ENCODE peak calls at places on chromosomes 13 and 19, in four cellular contexts. W is HFF-Myc, K is choroid plexus epithelial cell, E is keratinocyte. Z is an unnamed sample.

GRCh38 chr13:101150998-101151397 is 265.3 kb downstream of the NALCN start:
- DNase-seq in W (no peak), K (peak), E (no peak), Z (no peak)

GRCh38 chr13:21684576-21684975 is 13.7 kb downstream of the FGF9 start:
- DNase-seq in W (no peak), K (no peak), E (no peak), Z (no peak)

GRCh38 chr13:77143325-77143907 is 116.5 kb upstream of the FBXL3 start:
- DNase-seq in W (no peak), K (peak), E (no peak), Z (no peak)

GRCh38 chr19:16828990-16829821 is at the start of gene SIN3B:
- DNase-seq in W (peak), K (peak), E (peak), Z (peak)

GRCh38 chr13:34867590-34867989 is 74.5 kb upstream of the NBEA start:
- DNase-seq in W (peak), K (peak), E (no peak), Z (no peak)

GRCh38 chr19:13689050-13689449 is 75.3 kb upstream of the MRI1 start:
- DNase-seq in W (no peak), K (peak), E (no peak), Z (no peak)

GRCh38 chr13:39036212-39036611 is 1.7 kb downstream of the PROSER1 start:
- DNase-seq in W (no peak), K (peak), E (no peak), Z (no peak)

GRCh38 chr19:6744381-6745288 is 5.2 kb downstream of the TRIP10 start:
- DNase-seq in W (no peak), K (peak), E (no peak), Z (no peak)

GRCh38 chr19:51098366-51099069 is 9.7 kb downstream of the CTU1 start:
- DNase-seq in W (no peak), K (peak), E (no peak), Z (no peak)

GRCh38 chr13:20408181-20408580 is 117.5 kb downstream of the CRYL1 start:
- DNase-seq in W (no peak), K (no peak), E (no peak), Z (no peak)

GRCh38 chr13:113792236-113792770 is 33.3 kb downstream of the TMEM255B start:
- DNase-seq in W (no peak), K (no peak), E (no peak), Z (no peak)

GRCh38 chr13:86020350-86021002 is 221.3 kb upstream of the SLITRK6 start:
- DNase-seq in W (no peak), K (peak), E (no peak), Z (peak)

GRCh38 chr13:85974604-85975366 is 175.6 kb upstream of the SLITRK6 start:
- DNase-seq in W (no peak), K (peak), E (no peak), Z (peak)

GRCh38 chr19:35076657-35077056 is 35.1 kb downstream of the HPN start:
- DNase-seq in W (no peak), K (no peak), E (no peak), Z (no peak)

GRCh38 chr13:101465877-101466276 is 13.4 kb downstream of the ITGBL1 start:
- DNase-seq in W (no peak), K (no peak), E (no peak), Z (no peak)

GRCh38 chr19:13090511-13091231 is 12.0 kb downstream of the LYL1 start:
- DNase-seq in W (no peak), K (no peak), E (no peak), Z (no peak)

GRCh38 chr13:80131204-80131603 is 209.7 kb downstream of the SPRY2 start:
- DNase-seq in W (no peak), K (peak), E (no peak), Z (no peak)

GRCh38 chr13:48730971-48731658 is 77.4 kb downstream of the CYSLTR2 start:
- DNase-seq in W (no peak), K (peak), E (no peak), Z (peak)

GRCh38 chr13:112450118-112450517 is 74.0 kb downstream of the SPACA7 start:
- DNase-seq in W (no peak), K (no peak), E (no peak), Z (no peak)

GRCh38 chr13:47249296-47249695 is 352.4 kb upstream of the HTR2A start:
- DNase-seq in W (no peak), K (no peak), E (no peak), Z (no peak)

GRCh38 chr13:95207769-95208366 is 93.4 kb downstream of the ABCC4 start:
- DNase-seq in W (no peak), K (no peak), E (no peak), Z (no peak)

GRCh38 chr19:49056101-49056901 is 1.2 kb downstream of the CGB7 start:
- DNase-seq in W (no peak), K (peak), E (no peak), Z (no peak)

GRCh38 chr13:73767191-73767741 is 366.9 kb downstream of the KLF12 start:
- DNase-seq in W (no peak), K (peak), E (no peak), Z (peak)

GRCh38 chr19:47049307-47049700 is 880 bp upstream of the TMEM160 start:
- DNase-seq in W (peak), K (peak), E (no peak), Z (peak)

GRCh38 chr13:78520425-78520824 is 82.9 kb downstream of the POU4F1 start:
- DNase-seq in W (no peak), K (no peak), E (no peak), Z (no peak)

GRCh38 chr19:48152552-48152951 is 17.6 kb downstream of the LIG1 start:
- DNase-seq in W (peak), K (peak), E (no peak), Z (no peak)

GRCh38 chr13:21229241-21230024 is 53.0 kb downstream of the MRPL57 start:
- DNase-seq in W (no peak), K (no peak), E (no peak), Z (no peak)

GRCh38 chr13:37492741-37493514 is 105.6 kb downstream of the POSTN start:
- DNase-seq in W (peak), K (peak), E (no peak), Z (no peak)

GRCh38 chr19:45667620-45668341 is at the start of gene GIPR:
- DNase-seq in W (no peak), K (no peak), E (peak), Z (no peak)

GRCh38 chr13:37187611-37188010 is 82.1 kb upstream of the CSNK1A1L start:
- DNase-seq in W (no peak), K (peak), E (no peak), Z (no peak)

GRCh38 chr13:45143346-45143751 is 23.0 kb downstream of the GTF2F2 start:
- DNase-seq in W (no peak), K (peak), E (no peak), Z (no peak)

DNA sequence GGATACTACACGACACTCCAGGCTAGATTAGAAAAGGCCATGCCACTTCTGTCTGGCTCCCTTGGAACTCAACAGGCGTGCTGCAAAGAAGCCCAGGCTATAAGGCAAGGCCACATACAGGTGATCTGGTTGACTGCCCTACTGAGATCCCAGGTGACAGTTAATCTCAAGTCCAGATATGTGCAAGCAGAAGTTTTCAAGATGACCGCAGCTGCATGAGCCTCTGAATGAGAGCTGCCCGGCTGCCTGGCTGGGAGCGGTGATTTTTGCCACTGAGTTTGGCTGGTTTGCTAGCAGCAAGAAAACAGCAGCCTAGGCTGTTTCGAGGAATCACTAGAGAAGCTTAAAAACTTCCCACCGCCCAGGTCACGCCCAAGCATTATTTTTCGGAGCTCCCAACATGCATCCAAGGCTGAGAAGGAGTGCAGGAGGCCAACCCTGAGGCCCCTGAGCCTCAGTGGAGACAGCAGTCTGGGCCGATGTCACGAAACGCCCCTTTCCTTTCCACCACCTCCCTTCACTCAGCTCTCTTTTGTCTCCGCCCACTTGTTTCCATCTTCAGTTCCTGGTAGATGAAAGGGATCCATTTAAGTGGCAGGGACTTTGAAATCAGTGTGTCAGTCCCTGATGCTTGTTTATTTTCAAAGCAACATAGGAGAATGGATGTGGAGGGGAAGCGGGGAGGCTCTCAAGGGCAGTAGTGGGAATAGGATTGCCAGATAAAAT is 13.9 kb upstream of the URI1 start:
- DNase-seq in W (no peak), K (no peak), E (no peak), Z (no peak)
- H3K4me3 ChIP-seq in W (no peak), K (peak), E (no peak), Z (no peak)

GRCh38 chr13:33109801-33110200 is 93.6 kb downstream of the KL start:
- DNase-seq in W (no peak), K (no peak), E (no peak), Z (no peak)
- TF ChIP-seq CTCF in W (peak), K (peak), E (peak), Z (peak)

DNA sequence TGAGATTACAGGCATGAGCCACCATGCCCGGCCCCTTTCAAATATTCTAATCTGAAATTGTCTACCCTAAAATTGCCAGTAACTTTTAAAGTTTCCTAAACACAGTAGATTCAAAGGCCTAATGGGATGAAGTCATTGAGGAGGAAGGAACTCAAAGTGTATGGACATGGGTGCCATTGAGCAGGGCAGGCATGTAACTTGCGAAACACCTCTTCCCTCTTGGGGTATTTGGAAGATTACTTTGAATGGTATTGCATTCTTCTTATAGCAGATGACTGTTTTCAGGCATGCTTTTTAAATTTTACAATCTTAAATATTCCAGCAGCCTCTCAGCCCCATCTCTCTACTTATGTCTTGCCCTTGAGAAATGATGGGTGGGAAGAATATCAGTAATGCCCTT is 21.0 kb downstream of the TM9SF2 start:
- DNase-seq in W (no peak), K (no peak), E (no peak), Z (no peak)
- H3K4me3 ChIP-seq in W (no peak), K (no peak), E (no peak), Z (no peak)

DNA sequence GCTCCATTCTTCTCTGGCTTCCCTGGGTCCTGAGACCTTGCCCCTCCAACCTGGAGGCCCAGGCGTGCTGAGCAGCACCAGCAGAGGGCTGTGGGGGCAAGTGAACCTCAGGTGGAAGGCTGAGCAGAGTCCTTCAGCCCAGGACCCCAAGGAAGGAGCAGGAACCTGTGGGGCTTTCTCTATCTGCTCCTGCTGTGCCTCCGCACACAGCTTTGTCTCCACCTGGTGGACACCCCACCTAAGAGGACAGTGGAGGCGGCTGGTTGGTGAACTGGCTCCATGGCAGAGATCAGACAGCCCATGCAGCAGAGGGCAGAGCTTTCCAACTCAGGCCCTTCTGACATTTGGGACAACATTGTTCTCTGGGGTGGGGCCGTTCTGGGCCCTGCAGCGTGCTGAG is 19.7 kb downstream of the ZFR2 start:
- DNase-seq in W (no peak), K (peak), E (no peak), Z (no peak)
- TF ChIP-seq CTCF in W (peak), K (peak), E (peak), Z (peak)

DNA sequence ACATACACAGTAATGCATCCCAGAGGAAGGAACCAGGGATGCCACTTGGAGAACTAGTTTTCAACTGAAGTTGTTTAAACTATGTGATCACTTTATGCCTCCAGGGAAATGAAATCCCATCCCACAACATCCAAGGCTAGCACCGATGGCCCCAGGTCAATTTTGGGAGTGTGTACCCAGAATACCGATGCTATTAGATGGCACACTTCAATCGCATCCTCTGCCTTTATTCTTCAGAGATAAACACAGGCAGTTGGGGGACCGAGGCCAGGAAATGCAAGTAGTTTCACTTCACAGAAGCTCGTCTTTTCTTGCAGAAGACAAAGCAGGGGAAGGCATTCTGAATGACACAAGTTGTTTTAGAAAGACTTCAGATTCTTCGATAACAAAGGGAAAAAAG is 13.8 kb downstream of the STK24 start:
- DNase-seq in W (no peak), K (peak), E (no peak), Z (no peak)
- H3K4me3 ChIP-seq in W (no peak), K (no peak), E (no peak), Z (no peak)

GRCh38 chr13:29254971-29255370 is 340.5 kb downstream of the SLC7A1 start:
- DNase-seq in W (no peak), K (no peak), E (no peak), Z (no peak)

GRCh38 chr13:29266261-29266660 is 329.2 kb downstream of the SLC7A1 start:
- DNase-seq in W (no peak), K (no peak), E (no peak), Z (no peak)

GRCh38 chr13:29255567-29255966 is 339.9 kb downstream of the SLC7A1 start:
- DNase-seq in W (no peak), K (no peak), E (no peak), Z (no peak)

GRCh38 chr13:29260684-29261083 is 334.8 kb downstream of the SLC7A1 start:
- DNase-seq in W (no peak), K (peak), E (no peak), Z (no peak)
- TF ChIP-seq CTCF in W (no peak), K (peak), E (no peak), Z (peak)

GRCh38 chr13:51632643-51633357 is 48.5 kb downstream of the WDFY2 start:
- DNase-seq in W (no peak), K (no peak), E (no peak), Z (no peak)

GRCh38 chr13:51637852-51638496 is 53.7 kb downstream of the WDFY2 start:
- DNase-seq in W (no peak), K (no peak), E (no peak), Z (no peak)

GRCh38 chr13:51638497-51638871 is 54.2 kb downstream of the WDFY2 start:
- DNase-seq in W (no peak), K (no peak), E (no peak), Z (no peak)

GRCh38 chr13:51636349-51636890 is 52.2 kb downstream of the WDFY2 start:
- DNase-seq in W (no peak), K (peak), E (no peak), Z (no peak)

GRCh38 chr13:51635137-51635878 is 51.0 kb downstream of the WDFY2 start:
- DNase-seq in W (no peak), K (no peak), E (no peak), Z (no peak)
- H3K4me3 ChIP-seq in W (no peak), K (no peak), E (no peak), Z (no peak)

GRCh38 chr13:57128909-57129308 is 11.8 kb upstream of the PRR20A start:
- DNase-seq in W (no peak), K (no peak), E (no peak), Z (no peak)
- TF ChIP-seq CTCF in W (no peak), K (no peak), E (no peak), Z (no peak)

GRCh38 chr19:18304496-18305312 is 18.2 kb downstream of the LSM4 start:
- DNase-seq in W (peak), K (peak), E (no peak), Z (no peak)
- H3K4me3 ChIP-seq in W (peak), K (peak), E (no peak), Z (peak)

Z was measured in epithelial cell of proximal tubule.